ENCODE peak calls at places on chromosomes 2 and 18, in ten cellular contexts. P, J, H, G, N, Q, D, I, U and B are unnamed samples.

GRCh38 chr18:77035380-77035779 is 97.2 kb downstream of the MBP start:
- DNase-seq in D (no peak), N (no peak), Q (no peak), P (no peak), G (no peak), H (no peak), J (no peak), U (no peak), I (no peak), B (no peak)

GRCh38 chr18:44246001-44246400 is 434.7 kb upstream of the SETBP1 start:
- DNase-seq in Q (no peak), H (no peak), P (no peak), U (no peak), N (peak), G (no peak), D (no peak), I (no peak), J (no peak), B (no peak)

GRCh38 chr2:949894-950626 is 589 bp upstream of the SNTG2 start:
- DNase-seq in J (no peak), H (no peak), N (no peak), G (no peak), I (peak), Q (peak), U (no peak), P (no peak), D (no peak), B (peak)

GRCh38 chr2:71607490-71607889 is 154.1 kb downstream of the DYSF start:
- DNase-seq in I (no peak), D (no peak), P (no peak), H (no peak), G (no peak), Q (peak), J (no peak), N (no peak), U (no peak), B (no peak)

GRCh38 chr2:37653805-37654378 is 17.6 kb downstream of the CDC42EP3 start:
- DNase-seq in I (peak), P (no peak), D (no peak), N (no peak), G (no peak), J (peak), H (no peak), Q (no peak), U (peak), B (no peak)

GRCh38 chr2:115161531-115162453 is 719.4 kb downstream of the DPP10 start:
- DNase-seq in D (no peak), G (no peak), N (no peak), U (peak), P (no peak), J (no peak), Q (peak), I (no peak), H (peak), B (peak)

GRCh38 chr2:63514781-63515180 is 73.5 kb downstream of the WDPCP start:
- DNase-seq in D (no peak), G (no peak), Q (no peak), H (no peak), N (no peak), I (no peak), U (no peak), P (no peak), J (no peak), B (no peak)

GRCh38 chr18:8688428-8688827 is 16.9 kb upstream of the MTCL1 start:
- DNase-seq in H (no peak), U (no peak), I (no peak), P (no peak), N (peak), J (no peak), Q (no peak), G (no peak), D (no peak), B (no peak)

GRCh38 chr18:59877366-59877765 is 22.4 kb upstream of the PMAIP1 start:
- DNase-seq in U (no peak), I (no peak), D (no peak), N (no peak), J (peak), G (no peak), Q (no peak), P (no peak), H (no peak), B (no peak)

GRCh38 chr2:105394951-105395611 is 3.8 kb downstream of the FHL2 start:
- DNase-seq in D (no peak), J (peak), Q (no peak), N (no peak), P (no peak), H (no peak), U (no peak), I (no peak), G (no peak), B (no peak)

GRCh38 chr2:33673937-33674336 is 74.8 kb upstream of the FAM98A start:
- DNase-seq in H (no peak), U (no peak), N (peak), P (no peak), I (no peak), J (peak), Q (no peak), G (no peak), D (no peak), B (no peak)

GRCh38 chr2:180705551-180705950 is 274.9 kb upstream of the UBE2E3 start:
- DNase-seq in H (no peak), G (no peak), J (no peak), I (no peak), D (no peak), U (no peak), P (no peak), N (no peak), Q (no peak), B (no peak)

GRCh38 chr2:149155181-149155580 is 116.7 kb downstream of the LYPD6B start:
- DNase-seq in N (no peak), U (no peak), P (no peak), J (no peak), H (no peak), I (no peak), D (no peak), G (no peak), Q (peak), B (no peak)

GRCh38 chr2:18161681-18162080 is 283.2 kb downstream of the KCNS3 start:
- DNase-seq in H (no peak), P (no peak), U (no peak), Q (no peak), J (no peak), D (no peak), I (no peak), G (no peak), N (no peak), B (no peak)

GRCh38 chr2:232447091-232447620 is 8.8 kb upstream of the ALPI start:
- DNase-seq in I (no peak), G (no peak), J (no peak), H (no peak), P (no peak), U (no peak), D (no peak), N (no peak), Q (no peak), B (no peak)

GRCh38 chr18:3579701-3580100 is 129.7 kb downstream of the TGIF1 start:
- DNase-seq in U (no peak), P (peak), Q (no peak), H (no peak), N (peak), G (no peak), I (no peak), D (no peak), J (peak), B (no peak)

GRCh38 chr18:46341989-46342525 is 237.9 kb downstream of the HAUS1 start:
- DNase-seq in J (no peak), H (no peak), G (no peak), I (no peak), P (no peak), U (no peak), N (no peak), Q (no peak), D (no peak), B (no peak)

GRCh38 chr2:38191516-38191915 is 115.6 kb upstream of the CYP1B1 start:
- DNase-seq in Q (no peak), G (no peak), I (no peak), P (no peak), D (no peak), H (no peak), J (no peak), U (no peak), N (peak), B (no peak)

GRCh38 chr2:221958224-221958623 is 340.6 kb downstream of the PAX3 start:
- DNase-seq in G (no peak), Q (no peak), P (no peak), U (no peak), D (no peak), H (no peak), J (no peak), N (no peak), I (no peak), B (no peak)

GRCh38 chr18:77140439-77141109 is 8.0 kb upstream of the MBP start:
- DNase-seq in D (no peak), U (no peak), G (no peak), N (no peak), I (no peak), J (no peak), P (no peak), H (no peak), Q (no peak), B (no peak)

GRCh38 chr18:22285299-22286140 is 116.1 kb downstream of the GATA6 start:
- DNase-seq in I (no peak), D (no peak), J (peak), H (no peak), P (no peak), U (no peak), Q (no peak), N (no peak), G (no peak), B (no peak)

GRCh38 chr2:217953011-217953481 is 49.7 kb downstream of the TNS1 start:
- DNase-seq in H (peak), I (peak), J (no peak), D (no peak), Q (peak), G (no peak), N (peak), U (no peak), P (no peak), B (no peak)

GRCh38 chr2:133653116-133653515 is 84.9 kb upstream of the NCKAP5 start:
- DNase-seq in I (no peak), G (no peak), U (no peak), H (no peak), D (no peak), N (no peak), P (no peak), J (no peak), Q (no peak), B (no peak)

GRCh38 chr2:177783835-177784448 is 288.6 kb downstream of the PDE11A start:
- DNase-seq in G (no peak), I (peak), U (no peak), Q (no peak), P (peak), D (no peak), J (peak), N (peak), H (no peak), B (no peak)

GRCh38 chr2:100205128-100205527 is 62.7 kb upstream of the AFF3 start:
- DNase-seq in Q (no peak), I (no peak), G (no peak), U (no peak), P (no peak), D (no peak), N (no peak), J (no peak), H (no peak), B (no peak)

DNA sequence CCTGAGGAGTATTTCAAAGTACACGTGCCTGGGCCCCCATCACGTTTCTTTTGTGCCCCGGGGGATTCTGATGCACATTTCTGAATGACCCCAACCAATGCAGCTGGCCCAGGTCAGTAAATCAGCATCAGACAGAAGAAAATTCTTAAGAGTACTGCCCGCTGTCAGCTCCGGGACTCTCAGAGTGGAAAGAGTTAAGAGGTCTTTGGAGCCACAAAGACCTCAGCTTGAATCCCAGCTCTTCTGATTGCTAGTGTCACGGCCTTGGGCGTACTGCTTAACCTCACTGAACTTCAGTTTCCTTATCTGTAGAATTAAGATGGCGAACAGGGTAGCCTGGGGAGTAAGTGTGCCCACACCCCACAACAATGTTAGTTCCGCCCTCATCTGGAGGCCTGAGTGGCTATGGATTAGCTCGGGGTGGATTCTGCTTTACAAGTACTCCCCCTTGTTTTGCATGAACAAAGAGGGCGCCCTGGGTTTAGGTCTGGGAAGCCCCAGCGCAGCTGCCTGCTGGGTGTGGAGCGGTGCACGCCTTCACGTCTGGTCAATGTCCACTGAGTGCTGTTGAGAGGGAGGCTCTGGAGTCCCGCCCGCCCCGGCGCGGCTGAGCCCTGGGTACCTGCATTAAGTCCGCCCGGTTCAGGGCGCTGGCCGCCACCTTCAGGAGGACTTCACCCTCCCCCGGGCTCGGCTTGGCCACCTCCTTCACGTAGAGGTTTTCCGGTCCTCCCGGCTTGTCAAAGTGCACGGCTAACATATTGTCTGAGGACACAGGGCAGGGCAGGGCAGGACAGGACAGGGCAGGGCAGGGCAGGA is 858 bp downstream of the TP53I3 start:
- DNase-seq in I (no peak), G (peak), D (peak), N (peak), Q (peak), J (peak), U (no peak), P (peak), H (peak), B (no peak)
- TF ChIP-seq CTCF in I (no peak), G (no peak), D (no peak), N (no peak), Q (no peak), J (peak), U (no peak), P (no peak), H (no peak), B (no peak)

GRCh38 chr18:49725809-49726514 is 87.4 kb downstream of the ACAA2 start:
- DNase-seq in N (peak), I (peak), Q (peak), P (peak), D (peak), G (peak), J (peak), U (peak), H (no peak), B (peak)
- TF ChIP-seq CTCF in N (no peak), I (no peak), Q (no peak), P (no peak), D (no peak), G (peak), J (peak), U (no peak), H (no peak), B (no peak)

GRCh38 chr2:212177724-212178123 is 360.9 kb downstream of the ERBB4 start:
- DNase-seq in D (no peak), G (no peak), I (no peak), U (no peak), N (no peak), P (no peak), J (no peak), H (no peak), Q (no peak), B (no peak)
- TF ChIP-seq CTCF in D (no peak), G (peak), I (no peak), U (no peak), N (no peak), P (peak), J (peak), H (no peak), Q (no peak), B (no peak)

DNA sequence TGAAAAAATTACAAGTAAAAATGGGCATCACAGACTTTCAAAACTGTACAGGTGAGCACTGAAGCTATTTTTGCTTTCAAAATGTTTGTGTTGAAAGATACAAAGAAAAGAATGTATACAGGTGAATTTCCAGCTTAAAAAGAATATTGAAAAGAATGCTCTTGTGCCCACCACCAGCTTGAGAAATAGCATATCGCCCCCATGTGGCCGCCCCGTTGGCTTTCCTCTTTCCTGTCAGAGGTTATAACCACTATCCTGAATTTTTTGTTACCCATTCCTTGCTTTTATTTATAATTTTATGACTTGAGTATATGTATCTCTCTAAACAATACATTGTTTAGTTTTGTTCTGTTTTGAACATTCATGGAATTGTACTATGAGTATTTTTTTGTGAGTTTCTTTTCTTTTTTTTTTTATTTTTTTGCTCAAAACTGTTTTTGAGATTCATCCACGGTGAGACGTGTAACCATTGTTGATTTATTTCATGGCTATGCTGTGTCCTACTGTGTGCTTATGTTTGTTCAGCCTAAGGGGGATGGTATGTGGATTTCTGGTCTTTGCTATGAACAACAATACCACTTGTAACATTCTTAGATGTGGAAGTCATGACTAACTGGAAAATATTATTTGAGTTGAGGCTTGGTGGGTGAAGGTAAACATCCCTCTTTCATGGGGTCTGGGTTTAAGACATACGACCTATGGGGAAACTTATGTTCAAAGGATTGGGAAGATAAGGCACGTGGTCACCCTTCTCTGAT is 11.6 kb downstream of the TRPM8 start:
- DNase-seq in P (no peak), I (no peak), D (peak), H (peak), G (no peak), J (peak), N (peak), Q (peak), U (no peak), B (peak)
- TF ChIP-seq CTCF in P (peak), I (no peak), D (peak), H (no peak), G (peak), J (peak), N (peak), Q (no peak), U (no peak), B (peak)